ENCODE peak calls at places on chromosomes 16 and 17, in four cellular contexts. U is left ventricle myocardium inferior, A is HCT116, Z is sigmoid colon. X is an unnamed sample. For H3K4me1, the result is how much of the 10 kb centered on the place peaks cover.

GRCh38 chr17:56779306-56779705 is 54.4 kb downstream of the C17orf67 start:
- DNase-seq in Z (no peak), U (no peak), A (no peak), X (no peak)

GRCh38 chr16:26765087-26765486 is 301.6 kb upstream of the C16orf82 start:
- DNase-seq in U (no peak), A (no peak), Z (no peak), X (no peak)

GRCh38 chr16:79823644-79824043 is 223.1 kb upstream of the MAF start:
- DNase-seq in A (no peak), U (no peak), Z (no peak), X (no peak)

GRCh38 chr16:75580-76501 is 2.2 kb upstream of the MPG start:
- DNase-seq in Z (peak), U (peak), A (no peak), X (peak)

GRCh38 chr16:50038756-50039529 is 13.9 kb downstream of the CNEP1R1 start:
- DNase-seq in A (no peak), U (peak), Z (peak), X (peak)

GRCh38 chr17:6425407-6425806 is 9.5 kb downstream of the AIPL1 start:
- DNase-seq in A (no peak), U (no peak), Z (no peak), X (no peak)

GRCh38 chr17:14124854-14125253 is 55.5 kb downstream of the COX10 start:
- DNase-seq in Z (no peak), U (no peak), A (no peak), X (no peak)

GRCh38 chr17:19877546-19877945 is 9.8 kb upstream of the ULK2 start:
- DNase-seq in U (no peak), Z (no peak), A (no peak), X (no peak)

GRCh38 chr17:50348522-50349240 is 2.8 kb downstream of the XYLT2 start:
- DNase-seq in U (no peak), Z (peak), A (no peak), X (peak)

GRCh38 chr16:27859020-27859419 is 204.5 kb downstream of the GSG1L start:
- DNase-seq in A (no peak), U (no peak), Z (peak), X (no peak)

GRCh38 chr17:77405867-77406513 is 265.2 kb downstream of the SEC14L1 start:
- DNase-seq in U (no peak), A (no peak), Z (no peak), X (no peak)

GRCh38 chr17:80645706-80646325 is 101.2 kb downstream of the RPTOR start:
- DNase-seq in Z (no peak), U (no peak), A (no peak), X (no peak)

GRCh38 chr17:31584436-31585279 is 193.2 kb downstream of the RAB11FIP4 start:
- DNase-seq in Z (no peak), A (no peak), U (no peak), X (no peak)

GRCh38 chr17:73357981-73358380 is 46.2 kb upstream of the CDC42EP4 start:
- DNase-seq in U (no peak), A (no peak), Z (no peak), X (no peak)

GRCh38 chr17:59365383-59365981 is 34.0 kb downstream of the YPEL2 start:
- DNase-seq in Z (peak), A (no peak), U (no peak), X (peak)

GRCh38 chr17:20263595-20263994 is 203.7 kb downstream of the LGALS9B start:
- DNase-seq in U (no peak), Z (no peak), A (peak), X (no peak)

GRCh38 chr16:35391328-35391727 is 1931.9 kb downstream of the TP53TG3F start:
- DNase-seq in Z (no peak), A (peak), U (peak), X (no peak)

GRCh38 chr16:82605863-82606620 is 20.7 kb upstream of the CDH13 start:
- DNase-seq in A (no peak), U (no peak), Z (no peak), X (no peak)

GRCh38 chr17:74882517-74883240 is 9.9 kb upstream of the FDXR start:
- DNase-seq in A (no peak), Z (no peak), U (no peak), X (no peak)

GRCh38 chr16:11316331-11317015 is 28.8 kb upstream of the RMI2 start:
- DNase-seq in A (no peak), Z (no peak), U (no peak), X (no peak)

GRCh38 chr17:10053976-10054551 is 144.3 kb downstream of the GAS7 start:
- DNase-seq in A (no peak), U (no peak), Z (no peak), X (no peak)
- H3K4me1 ChIP-seq in A (under half), U (half or more), Z (under half), X (under half)

GRCh38 chr16:89455178-89455577 is 35.2 kb downstream of the ANKRD11 start:
- DNase-seq in A (no peak), Z (no peak), U (no peak), X (no peak)

GRCh38 chr16:89455692-89456091 is 34.7 kb downstream of the ANKRD11 start:
- DNase-seq in Z (no peak), A (no peak), U (no peak), X (no peak)

GRCh38 chr16:89452241-89452640 is 38.1 kb downstream of the ANKRD11 start:
- DNase-seq in Z (no peak), A (no peak), U (no peak), X (no peak)

GRCh38 chr16:89452925-89453324 is 37.4 kb downstream of the ANKRD11 start:
- DNase-seq in U (no peak), A (no peak), Z (no peak), X (no peak)

DNA sequence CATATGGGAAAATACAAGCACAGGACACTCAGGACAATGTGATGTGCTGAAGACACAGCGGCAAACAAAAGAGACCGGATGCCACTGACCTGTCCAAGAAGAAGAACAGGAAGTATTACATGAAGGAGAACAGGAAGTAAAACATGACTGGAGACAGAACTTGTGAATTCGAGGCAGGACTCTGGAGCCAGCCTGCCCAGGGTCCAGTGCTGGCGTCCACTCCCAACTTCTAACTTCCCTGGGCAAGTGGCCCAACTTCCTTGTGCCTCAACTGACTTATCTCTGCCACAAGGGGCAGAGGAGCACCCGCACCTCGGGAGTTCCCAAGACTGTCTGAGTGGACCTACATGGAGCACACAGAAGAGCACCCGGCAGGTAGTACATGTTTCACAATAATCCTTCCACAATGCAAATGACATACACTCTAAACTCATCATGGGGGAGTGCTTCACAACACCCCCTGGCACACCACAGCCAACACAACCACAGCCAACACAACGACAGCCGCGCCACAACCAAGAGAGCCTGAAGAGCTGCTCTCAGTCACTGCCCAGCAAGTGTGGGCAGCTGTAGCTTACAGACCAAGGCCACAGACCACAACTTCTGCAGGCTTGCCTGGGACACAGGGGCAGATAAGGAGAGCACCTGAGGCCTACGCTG is 36.6 kb downstream of the ANKRD11 start:
- DNase-seq in A (no peak), U (peak), Z (no peak), X (peak)
- H3K4me1 ChIP-seq in A (half or more), U (half or more), Z (half or more), X (under half)

GRCh38 chr17:64005734-64006167 is 7.6 kb downstream of the PRR29 start:
- DNase-seq in Z (peak), U (no peak), A (no peak), X (peak)
- H3K4me1 ChIP-seq in Z (under half), U (half or more), A (under half), X (under half)

DNA sequence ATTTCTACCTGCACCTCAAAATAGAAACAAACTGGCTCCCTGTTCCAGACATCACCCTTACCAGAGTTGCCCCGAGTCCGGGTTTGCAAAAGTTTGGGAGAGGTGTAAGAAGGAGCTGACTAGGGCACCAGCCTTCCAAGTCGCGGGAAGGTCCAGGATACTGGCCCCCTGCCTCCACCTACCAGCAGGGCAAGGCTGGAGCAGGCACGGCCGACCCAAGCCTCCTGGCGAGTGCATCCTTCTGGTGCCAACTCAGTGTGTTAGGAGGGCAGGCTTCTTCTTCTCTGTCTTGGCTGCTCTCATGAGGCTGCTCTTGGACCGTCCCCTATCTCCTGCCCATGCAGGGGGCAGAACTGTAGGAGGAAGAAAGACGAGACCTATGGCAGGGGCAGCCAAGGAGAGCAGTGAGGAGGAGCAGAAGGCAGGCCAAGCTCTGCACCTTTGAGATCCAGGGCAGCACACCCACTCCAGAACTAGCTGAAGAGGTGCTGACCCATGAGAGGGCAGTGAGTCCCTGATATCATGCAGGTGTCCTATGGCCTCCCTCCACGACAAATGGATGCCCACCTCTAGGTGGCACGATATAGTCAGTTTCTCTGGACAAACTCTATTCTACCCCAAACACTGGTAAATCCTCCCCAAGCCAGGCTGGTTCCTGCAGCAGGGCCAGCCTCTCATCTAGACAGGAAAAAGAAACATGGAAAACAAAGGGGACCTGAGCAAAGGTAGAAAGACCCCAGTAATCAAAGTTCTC is 54.4 kb downstream of the CYTH1 start:
- DNase-seq in U (no peak), A (no peak), Z (no peak), X (no peak)
- H3K4me1 ChIP-seq in U (half or more), A (under half), Z (under half), X (under half)

GRCh38 chr16:57258226-57258909 is 13.3 kb downstream of the ARL2BP start:
- DNase-seq in Z (peak), U (no peak), A (no peak), X (no peak)
- H3K4me1 ChIP-seq in Z (under half), U (under half), A (under half), X (under half)

GRCh38 chr16:66516172-66516807 is 33.6 kb downstream of the TK2 start:
- DNase-seq in U (no peak), A (no peak), Z (no peak), X (no peak)
- H3K4me1 ChIP-seq in U (half or more), A (half or more), Z (half or more), X (under half)

GRCh38 chr16:56355786-56356275 is 69.5 kb downstream of the AMFR start:
- DNase-seq in U (peak), A (no peak), Z (peak), X (peak)
- H3K4me1 ChIP-seq in U (under half), A (under half), Z (under half), X (under half)

GRCh38 chr17:17712268-17712924 is 31.1 kb downstream of the RAI1 start:
- DNase-seq in U (no peak), Z (no peak), A (no peak), X (no peak)
- H3K4me1 ChIP-seq in U (half or more), Z (half or more), A (half or more), X (under half)